ENCODE peak calls at places on chromosome 20, in four cellular contexts. Q, Z, P and M are unnamed samples.

GRCh38 chr20:45254867-45255266 is 503 bp upstream of the SLPI start:
- DNase-seq in Q (no peak), Z (no peak), P (no peak), M (no peak)

GRCh38 chr20:49207071-49207470 is 12.1 kb upstream of the DDX27 start:
- DNase-seq in Q (no peak), Z (no peak), P (no peak), M (peak; percentile 43)

GRCh38 chr20:18019068-18019467 is 38.6 kb downstream of the OVOL2 start:
- DNase-seq in Q (peak; percentile 26), Z (no peak), P (peak; percentile 23), M (no peak)

GRCh38 chr20:4556781-4557180 is 164.9 kb upstream of the PRND start:
- DNase-seq in Q (no peak), Z (no peak), P (no peak), M (no peak)

GRCh38 chr20:38278150-38278549 is 17.6 kb upstream of the KIAA1755 start:
- DNase-seq in Q (no peak), Z (no peak), P (peak; percentile 97), M (no peak)

GRCh38 chr20:36465109-36466080 is 75.9 kb upstream of the MYL9 start:
- DNase-seq in Q (peak; percentile 60), Z (peak; percentile 79), P (no peak), M (peak; percentile 52)

GRCh38 chr20:10551732-10552724 is 116.9 kb downstream of the SLX4IP start:
- DNase-seq in Q (no peak), Z (no peak), P (peak; percentile 57), M (no peak)

GRCh38 chr20:44632103-44632752 is 19.3 kb downstream of the ADA start:
- DNase-seq in Q (no peak), Z (no peak), P (no peak), M (peak; percentile 24)

GRCh38 chr20:11350126-11351005 is 567.3 kb upstream of the BTBD3 start:
- DNase-seq in Q (no peak), Z (no peak), P (no peak), M (no peak)

GRCh38 chr20:45432294-45432693 is 16.4 kb downstream of the PIGT start:
- DNase-seq in Q (no peak), Z (no peak), P (no peak), M (no peak)

GRCh38 chr20:14142171-14142570 is 146.9 kb downstream of the MACROD2 start:
- DNase-seq in Q (peak; percentile 38), Z (peak; percentile 29), P (peak; percentile 60), M (peak; percentile 69)

GRCh38 chr20:59780494-59781185 is 152.8 kb downstream of the SYCP2 start:
- DNase-seq in Q (no peak), Z (no peak), P (no peak), M (no peak)

GRCh38 chr20:5862703-5863039 is 87.7 kb downstream of the TRMT6 start:
- DNase-seq in Q (no peak), Z (no peak), P (no peak), M (no peak)

GRCh38 chr20:48190757-48191156 is 405.5 kb upstream of the SULF2 start:
- DNase-seq in Q (no peak), Z (no peak), P (peak; percentile 53), M (no peak)

GRCh38 chr20:2991532-2991931 is 51.9 kb upstream of the GNRH2 start:
- DNase-seq in Q (no peak), Z (no peak), P (no peak), M (no peak)

GRCh38 chr20:30168025-30168799 is 1089.3 kb upstream of the DEFB115 start:
- DNase-seq in Q (no peak), Z (no peak), P (no peak), M (peak; percentile 6)

GRCh38 chr20:58868795-58869194 is 16.3 kb downstream of the GNAS start:
- DNase-seq in Q (no peak), Z (no peak), P (peak; percentile 70), M (no peak)

GRCh38 chr20:37336369-37337207 is 9.4 kb upstream of the SRC start:
- DNase-seq in Q (peak; percentile 40), Z (no peak), P (peak; percentile 18), M (peak; percentile 81)

GRCh38 chr20:34824026-34824860 is 1.2 kb downstream of the NCOA6 start:
- DNase-seq in Q (peak; percentile 94), Z (peak; percentile 82), P (peak; percentile 86), M (peak; percentile 24)

GRCh38 chr20:51584737-51585136 is 42.2 kb upstream of the NFATC2 start:
- DNase-seq in Q (no peak), Z (no peak), P (no peak), M (no peak)

GRCh38 chr20:24724982-24725533 is 224.0 kb upstream of the CST7 start:
- DNase-seq in Q (no peak), Z (no peak), P (no peak), M (no peak)

GRCh38 chr20:24721891-24722530 is 227.1 kb upstream of the CST7 start:
- DNase-seq in Q (no peak), Z (no peak), P (peak; percentile 86), M (no peak)

GRCh38 chr20:24722586-24722985 is 226.5 kb upstream of the CST7 start:
- DNase-seq in Q (no peak), Z (no peak), P (peak; percentile 58), M (no peak)

GRCh38 chr20:24720957-24721356 is 228.1 kb upstream of the CST7 start:
- DNase-seq in Q (no peak), Z (no peak), P (no peak), M (no peak)

DNA sequence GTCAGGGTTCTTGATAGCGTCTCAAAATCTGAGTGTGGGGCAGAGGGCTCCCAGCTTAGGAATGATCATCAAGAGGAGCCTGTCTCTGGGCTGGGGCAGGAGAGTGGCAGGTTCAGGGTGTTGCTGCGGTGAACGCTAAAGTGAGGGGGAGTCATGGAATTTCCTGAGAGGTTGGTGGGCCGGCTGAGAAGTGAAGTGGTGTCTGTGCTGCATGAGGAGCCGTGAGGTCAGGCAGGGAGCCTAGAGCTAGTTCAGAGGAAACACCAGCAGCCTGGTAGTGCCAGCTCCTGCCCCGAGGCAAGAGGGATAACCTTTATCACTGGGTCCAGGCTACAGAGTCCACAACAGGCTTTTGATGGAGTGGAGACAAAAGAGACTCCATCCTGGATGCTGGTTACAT is 225.1 kb upstream of the CST7 start:
- DNase-seq in Q (no peak), Z (no peak), P (no peak), M (no peak)
- H3K27me3 ChIP-seq in Q (no peaks in the 10 kb centered on the region), Z (peaks cover 65% of the 10 kb centered on the region), P (no peaks in the 10 kb centered on the region), M (no peaks in the 10 kb centered on the region)

GRCh38 chr20:23966927-23967615 is 21.5 kb downstream of the GGTLC1 start:
- DNase-seq in Q (no peak), Z (no peak), P (no peak), M (no peak)
- H3K9me3 ChIP-seq in Q (no peaks in the 10 kb centered on the region), Z (peaks cover 7% of the 10 kb centered on the region), P (peaks cover 11% of the 10 kb centered on the region), M (no peaks in the 10 kb centered on the region)

DNA sequence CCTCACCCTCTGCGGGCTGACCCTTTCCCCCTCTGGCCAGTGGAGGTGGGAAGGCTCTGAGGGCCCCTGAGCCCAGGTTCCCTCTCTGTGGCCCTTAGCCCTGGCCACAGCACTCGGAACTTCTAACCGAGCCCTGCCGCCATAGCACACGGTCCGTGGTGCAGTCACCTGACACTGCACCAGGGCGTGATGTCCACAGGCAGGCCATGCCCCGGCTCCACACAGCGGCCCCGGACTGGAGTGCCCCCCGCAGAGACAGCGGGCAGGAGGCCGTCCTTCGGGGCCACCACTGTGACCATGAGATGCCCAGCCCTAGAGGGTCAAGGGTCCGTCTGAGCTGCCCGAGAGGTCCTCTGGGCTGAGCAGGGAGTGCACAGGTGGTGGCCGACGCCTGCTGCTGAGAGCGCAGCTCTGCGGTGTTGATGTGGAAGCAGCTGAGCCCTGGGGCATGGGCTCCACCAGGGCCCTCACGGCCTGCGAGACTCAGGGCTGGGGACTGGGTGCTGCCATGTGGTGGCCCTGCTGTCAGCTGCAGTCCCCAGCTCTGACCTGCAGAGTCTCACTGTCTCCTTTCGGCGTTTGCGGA is 11.2 kb upstream of the BHLHE23 start:
- DNase-seq in Q (no peak), Z (no peak), P (no peak), M (peak; percentile 40)
- H3K27me3 ChIP-seq in Q (no peaks in the 10 kb centered on the region), Z (no peaks in the 10 kb centered on the region), P (no peaks in the 10 kb centered on the region), M (peaks cover 90% of the 10 kb centered on the region)

GRCh38 chr20:39699331-39699730 is 737.2 kb downstream of the DHX35 start:
- DNase-seq in Q (no peak), Z (no peak), P (no peak), M (no peak)

GRCh38 chr20:39700527-39700926 is 738.4 kb downstream of the DHX35 start:
- DNase-seq in Q (no peak), Z (no peak), P (no peak), M (no peak)

GRCh38 chr20:39698706-39699211 is 736.6 kb downstream of the DHX35 start:
- DNase-seq in Q (no peak), Z (no peak), P (no peak), M (no peak)

GRCh38 chr20:39706089-39706721 is 744.1 kb downstream of the DHX35 start:
- DNase-seq in Q (no peak), Z (no peak), P (no peak), M (no peak)

GRCh38 chr20:39702716-39703349 is 740.7 kb downstream of the DHX35 start:
- DNase-seq in Q (peak; percentile 3), Z (no peak), P (no peak), M (no peak)
- H3K9me3 ChIP-seq in Q (no peaks in the 10 kb centered on the region), Z (no peaks in the 10 kb centered on the region), P (no peaks in the 10 kb centered on the region), M (no peaks in the 10 kb centered on the region)

DNA sequence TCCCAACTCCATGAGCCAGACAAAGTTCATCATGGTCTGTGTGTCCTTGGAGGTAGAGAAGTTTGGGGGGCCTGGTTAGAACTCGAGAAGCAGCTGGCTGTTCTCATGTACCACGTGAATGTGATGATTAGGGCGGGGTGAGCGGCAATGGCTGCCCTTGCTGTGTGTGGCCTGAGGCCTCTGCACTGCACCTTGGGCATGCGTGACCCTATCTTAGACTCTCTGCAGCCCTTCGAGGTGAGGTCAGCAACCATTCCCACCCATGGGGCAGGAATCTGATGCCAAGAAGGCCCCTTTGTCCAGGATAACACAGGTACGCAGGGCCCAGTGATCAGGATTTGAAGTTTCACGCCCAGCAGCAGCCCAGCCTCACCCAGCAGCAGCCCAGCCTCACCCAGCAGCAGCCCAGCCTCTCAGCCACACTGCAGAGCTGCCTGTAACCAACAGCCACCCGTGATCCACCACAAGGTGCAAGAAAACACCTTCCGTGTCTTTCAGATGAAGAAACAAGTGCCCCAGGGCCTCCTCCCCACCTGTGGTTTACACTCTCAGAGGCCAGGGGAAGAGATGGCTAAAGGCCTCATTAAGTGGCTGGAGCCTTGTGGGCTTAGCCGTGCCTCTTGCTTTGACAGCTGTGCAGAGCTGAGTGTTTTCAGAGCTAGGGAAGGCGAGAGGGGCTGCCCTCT is 195.3 kb upstream of the CDH4 start:
- DNase-seq in Q (no peak), Z (no peak), P (no peak), M (no peak)
- H3K27me3 ChIP-seq in Q (no peaks in the 10 kb centered on the region), Z (no peaks in the 10 kb centered on the region), P (peaks cover 95% of the 10 kb centered on the region), M (no peaks in the 10 kb centered on the region)

GRCh38 chr20:21706345-21707195 is 1.1 kb downstream of the PAX1 start:
- DNase-seq in Q (no peak), Z (no peak), P (no peak), M (no peak)

GRCh38 chr20:21707267-21707666 is 1.8 kb downstream of the PAX1 start:
- DNase-seq in Q (no peak), Z (no peak), P (no peak), M (no peak)

GRCh38 chr20:21708738-21709534 is 3.5 kb downstream of the PAX1 start:
- DNase-seq in Q (no peak), Z (no peak), P (no peak), M (no peak)

GRCh38 chr20:21709535-21709904 is 4.1 kb downstream of the PAX1 start:
- DNase-seq in Q (no peak), Z (no peak), P (no peak), M (no peak)

GRCh38 chr20:21707999-21708737 is 2.7 kb downstream of the PAX1 start:
- DNase-seq in Q (no peak), Z (no peak), P (no peak), M (no peak)
- H3K9me3 ChIP-seq in Q (no peaks in the 10 kb centered on the region), Z (no peaks in the 10 kb centered on the region), P (peaks cover 2% of the 10 kb centered on the region), M (no peaks in the 10 kb centered on the region)